ENCODE peak calls at places on chromosomes 16 and 17, in eight cellular contexts. V is lung, Z is osteoblast, T is heart right ventricle, J is H9, R is psoas muscle, B is tibial nerve, G is GM23248. H is an unnamed sample. For H3K4me1, the result is how much of the 10 kb centered on the place peaks cover.

GRCh38 chr17:17666111-17666714 is 15.0 kb upstream of the RAI1 start:
- DNase-seq in J (no peak), G (peak), B (no peak), V (no peak), R (peak), Z (peak), T (no peak), H (peak)

GRCh38 chr17:75634754-75635609 is 1.7 kb downstream of the SMIM5 start:
- DNase-seq in V (no peak), J (no peak), G (no peak), B (no peak), Z (peak), T (no peak), R (no peak), H (no peak)

GRCh38 chr16:11497329-11497805 is 89.4 kb downstream of the LITAF start:
- DNase-seq in G (peak), T (peak), R (peak), Z (peak), B (peak), V (peak), J (peak), H (peak)

GRCh38 chr16:62022688-62023087 is 13.6 kb downstream of the CDH8 start:
- DNase-seq in Z (no peak), R (no peak), V (no peak), B (no peak), J (no peak), G (no peak), T (no peak), H (no peak)

GRCh38 chr17:12088035-12088434 is 67.4 kb downstream of the MAP2K4 start:
- DNase-seq in G (no peak), T (no peak), B (no peak), Z (no peak), J (no peak), R (no peak), V (no peak), H (no peak)

GRCh38 chr17:58710948-58711552 is 18.6 kb downstream of the RAD51C start:
- DNase-seq in R (no peak), Z (peak), T (peak), B (no peak), G (peak), J (no peak), V (peak), H (peak)

GRCh38 chr16:89365044-89365467 is 125.3 kb downstream of the ANKRD11 start:
- DNase-seq in Z (peak), J (no peak), R (no peak), V (no peak), B (no peak), T (no peak), G (peak), H (no peak)

GRCh38 chr16:80720759-80721470 is 83.5 kb downstream of the CDYL2 start:
- DNase-seq in V (no peak), J (no peak), T (no peak), B (no peak), Z (no peak), G (peak), R (no peak), H (peak)

GRCh38 chr16:27579086-27579980 is 29.4 kb downstream of the KATNIP start:
- DNase-seq in J (no peak), B (no peak), R (no peak), V (no peak), T (no peak), Z (no peak), G (peak), H (peak)
- H3K4me1 ChIP-seq in J (under half), B (under half), R (under half), V (under half), T (under half), Z (under half), G (under half), H (under half)

GRCh38 chr16:73746554-73746953 is 550.1 kb upstream of the PSMD7 start:
- DNase-seq in G (no peak), V (no peak), Z (no peak), B (no peak), T (no peak), J (no peak), R (no peak), H (no peak)

GRCh38 chr16:73750639-73751038 is 546.0 kb upstream of the PSMD7 start:
- DNase-seq in J (no peak), R (no peak), T (no peak), Z (no peak), G (no peak), B (no peak), V (no peak), H (peak)

GRCh38 chr16:73743665-73744496 is 552.7 kb upstream of the PSMD7 start:
- DNase-seq in G (no peak), B (no peak), V (no peak), T (no peak), Z (no peak), R (no peak), J (peak), H (no peak)

DNA sequence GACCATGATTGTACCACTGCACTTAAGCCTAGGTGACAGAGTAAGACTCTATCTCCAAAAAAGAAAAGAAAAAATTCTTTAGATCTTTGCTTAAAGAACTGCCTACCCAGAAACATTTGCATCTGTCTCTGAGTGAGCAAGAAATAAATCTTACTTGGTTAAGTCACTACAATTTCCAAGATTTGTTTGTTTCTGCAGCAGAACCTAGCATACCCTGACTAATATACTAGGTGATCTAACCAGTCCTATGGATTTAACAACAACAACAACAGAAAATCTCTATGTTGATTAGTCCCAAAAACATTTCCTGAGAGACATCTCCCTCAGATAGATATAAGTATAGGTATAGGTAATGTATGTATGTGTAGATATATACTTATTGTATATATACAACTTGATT is 549.3 kb upstream of the PSMD7 start:
- DNase-seq in V (no peak), T (no peak), J (no peak), R (no peak), G (no peak), B (no peak), Z (no peak), H (no peak)
- H3K4me1 ChIP-seq in V (under half), T (under half), J (under half), R (under half), G (under half), B (under half), Z (under half), H (under half)

DNA sequence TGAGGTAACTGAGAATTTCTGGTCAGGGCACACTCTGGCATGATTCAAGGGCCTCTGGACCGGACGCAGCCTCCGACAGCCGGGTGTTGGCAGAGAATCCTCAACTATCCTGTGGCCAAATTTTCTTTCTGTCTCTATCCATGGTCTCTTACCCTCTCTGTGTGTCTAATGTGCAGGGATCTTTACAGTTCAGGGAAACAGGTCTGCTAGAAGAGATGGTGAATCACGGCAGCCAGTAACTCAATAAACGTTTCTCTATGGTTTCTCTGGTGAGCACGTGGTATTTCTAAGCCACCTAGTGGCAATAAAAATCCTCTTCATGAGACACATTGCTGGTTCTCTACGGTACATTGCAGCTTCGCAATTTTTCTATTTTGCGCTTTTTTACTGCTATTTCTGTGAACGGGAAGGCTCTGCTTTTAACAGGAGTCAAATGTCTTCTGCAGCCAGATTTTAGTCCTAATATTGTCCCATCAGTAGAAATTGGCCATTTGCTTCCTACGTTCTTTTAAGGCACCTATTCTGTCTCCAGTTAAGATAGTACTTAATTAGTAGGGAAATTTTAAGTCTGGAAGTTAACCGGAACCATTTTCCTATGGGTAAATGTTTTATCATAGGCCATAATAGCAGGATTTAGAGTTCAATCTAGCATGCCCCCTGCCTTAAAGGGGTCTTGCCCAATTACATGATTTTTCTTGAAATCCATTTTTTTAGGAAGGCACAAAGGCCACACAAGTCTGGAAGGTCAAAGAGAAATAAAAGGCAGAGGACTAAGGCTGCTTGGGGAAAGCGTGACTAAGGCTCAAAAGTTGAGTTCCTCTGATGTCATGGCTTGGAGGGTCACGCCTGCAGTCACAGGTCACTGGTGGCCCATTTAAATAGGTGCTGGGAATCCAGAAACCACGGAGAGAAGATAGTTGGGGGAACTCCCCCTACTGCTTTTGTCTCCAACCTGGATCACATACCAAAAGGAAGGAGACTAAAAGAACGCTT is 31.5 kb downstream of the QPRT start:
- DNase-seq in G (peak), R (no peak), T (peak), Z (peak), J (peak), V (no peak), B (no peak), H (peak)
- H3K4me1 ChIP-seq in G (under half), R (under half), T (under half), Z (under half), J (under half), V (under half), B (under half), H (under half)

DNA sequence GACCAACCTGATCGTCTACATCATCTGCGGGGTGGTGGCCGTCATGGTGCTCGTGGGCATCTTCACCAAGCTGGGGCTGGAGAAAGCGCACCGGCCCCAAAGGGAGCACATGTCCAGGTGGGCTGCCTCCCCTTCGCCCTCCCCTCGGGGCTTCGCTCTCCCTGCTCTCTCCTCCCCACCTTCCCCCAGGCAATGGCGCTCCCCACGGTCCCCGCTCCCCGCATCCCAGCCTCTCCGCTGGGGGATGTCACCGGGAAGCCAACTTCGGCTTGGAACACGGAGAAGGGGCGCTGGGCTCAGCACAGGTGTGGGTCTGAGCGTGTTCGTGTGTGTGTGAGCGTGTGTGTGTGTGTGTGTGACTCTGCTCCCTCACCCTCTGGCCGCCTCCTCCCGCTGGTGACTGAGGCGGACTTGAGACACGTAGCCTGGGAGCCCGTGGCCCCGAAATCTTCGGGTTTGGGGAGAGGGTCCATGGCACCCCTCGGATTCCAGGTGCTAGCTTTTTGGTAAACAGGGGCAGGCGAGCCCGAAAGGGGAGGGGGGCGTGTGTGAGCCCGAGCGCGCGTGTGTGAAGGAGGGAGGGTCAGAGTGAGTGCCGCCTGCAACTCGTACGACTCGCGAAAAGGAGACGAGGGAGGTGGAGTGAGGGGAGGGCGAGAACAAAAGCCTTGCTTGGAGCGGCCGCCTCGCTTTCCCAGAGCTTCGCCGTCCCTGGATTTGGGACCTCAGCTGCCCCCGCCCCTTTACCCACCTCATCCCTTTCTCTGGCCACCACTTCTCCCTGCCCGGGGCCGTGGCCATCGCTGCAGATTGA is 1.3 kb downstream of the SHISA9 start:
- DNase-seq in T (no peak), R (no peak), J (peak), V (no peak), G (no peak), B (no peak), Z (no peak), H (no peak)
- H3K4me1 ChIP-seq in T (under half), R (under half), J (under half), V (under half), G (under half), B (under half), Z (under half), H (under half)

GRCh38 chr16:57480754-57481230 is 5.5 kb downstream of the DOK4 start:
- DNase-seq in B (no peak), V (no peak), T (no peak), Z (peak), R (no peak), G (no peak), J (no peak), H (no peak)
- H3K4me1 ChIP-seq in B (half or more), V (under half), T (under half), Z (under half), R (under half), G (under half), J (under half), H (under half)

H was measured in adipocyte.